ENCODE peak calls at places on chromosomes 7 and 10, in ten cellular contexts. H, A, W, I, R, X, G, F, L and T are unnamed samples.

GRCh38 chr10:129114588-129114987 is 352.5 kb upstream of the MGMT start:
- DNase-seq in H (no peak), A (no peak), W (no peak), I (no peak), R (no peak), X (no peak), G (no peak), F (no peak), L (no peak), T (no peak)

GRCh38 chr10:68301790-68302502 is 29.9 kb upstream of the HNRNPH3 start:
- DNase-seq in H (no peak), A (no peak), W (no peak), I (peak), R (peak), X (peak), G (peak), F (no peak), L (no peak), T (no peak)

GRCh38 chr7:151139071-151139521 is 28.4 kb downstream of the GBX1 start:
- DNase-seq in H (no peak), A (no peak), W (no peak), I (no peak), R (no peak), X (no peak), G (no peak), F (no peak), L (peak), T (peak)

GRCh38 chr10:58956926-58957325 is 219.5 kb upstream of the PHYHIPL start:
- DNase-seq in H (no peak), A (no peak), W (no peak), I (no peak), R (no peak), X (no peak), G (no peak), F (no peak), L (no peak), T (no peak)

GRCh38 chr7:23622469-23622868 is 25.3 kb downstream of the CCDC126 start:
- DNase-seq in H (no peak), A (no peak), W (no peak), I (no peak), R (peak), X (no peak), G (no peak), F (no peak), L (no peak), T (no peak)

GRCh38 chr7:143176128-143176527 is 7.1 kb upstream of the TAS2R39 start:
- DNase-seq in H (no peak), A (no peak), W (no peak), I (no peak), R (no peak), X (no peak), G (no peak), F (no peak), L (no peak), T (no peak)

GRCh38 chr10:44946201-44946600 is 13.4 kb upstream of the RASSF4 start:
- DNase-seq in H (no peak), A (no peak), W (no peak), I (no peak), R (peak), X (no peak), G (peak), F (no peak), L (no peak), T (no peak)

GRCh38 chr10:92284112-92284704 is 6.7 kb downstream of the CPEB3 start:
- DNase-seq in H (no peak), A (no peak), W (no peak), I (no peak), R (no peak), X (no peak), G (peak), F (no peak), L (no peak), T (no peak)

GRCh38 chr10:101285519-101286070 is 56.3 kb upstream of the LBX1 start:
- DNase-seq in H (no peak), A (no peak), W (no peak), I (no peak), R (no peak), X (no peak), G (no peak), F (no peak), L (no peak), T (no peak)

GRCh38 chr7:158097511-158098124 is 490.0 kb downstream of the PTPRN2 start:
- DNase-seq in H (no peak), A (no peak), W (no peak), I (no peak), R (no peak), X (no peak), G (no peak), F (no peak), L (peak), T (no peak)

GRCh38 chr7:140983802-140984201 is 30.9 kb downstream of the MRPS33 start:
- DNase-seq in H (no peak), A (no peak), W (no peak), I (no peak), R (no peak), X (no peak), G (peak), F (no peak), L (no peak), T (no peak)

GRCh38 chr10:31724296-31724695 is 204.3 kb downstream of the ARHGAP12 start:
- DNase-seq in H (no peak), A (no peak), W (no peak), I (no peak), R (no peak), X (no peak), G (no peak), F (no peak), L (no peak), T (no peak)

GRCh38 chr10:129949411-129950335 is 14.4 kb downstream of the EBF3 start:
- DNase-seq in H (peak), A (peak), W (peak), I (no peak), R (no peak), X (no peak), G (no peak), F (peak), L (no peak), T (no peak)

GRCh38 chr7:76428868-76429805 is 4.4 kb downstream of the ZP3 start:
- DNase-seq in H (no peak), A (no peak), W (no peak), I (no peak), R (peak), X (no peak), G (no peak), F (peak), L (peak), T (no peak)

GRCh38 chr10:124966008-124966407 is 24.1 kb downstream of the ZRANB1 start:
- DNase-seq in H (no peak), A (no peak), W (no peak), I (no peak), R (no peak), X (no peak), G (no peak), F (no peak), L (no peak), T (no peak)

GRCh38 chr7:20735346-20736065 is 51.2 kb downstream of the SP8 start:
- DNase-seq in H (no peak), A (no peak), W (no peak), I (no peak), R (peak), X (no peak), G (no peak), F (no peak), L (no peak), T (no peak)

GRCh38 chr10:48750019-48750418 is 65.3 kb downstream of the WDFY4 start:
- DNase-seq in H (no peak), A (no peak), W (no peak), I (no peak), R (no peak), X (no peak), G (no peak), F (no peak), L (no peak), T (no peak)

GRCh38 chr7:33547880-33548279 is 357.5 kb upstream of the BMPER start:
- DNase-seq in H (no peak), A (no peak), W (no peak), I (no peak), R (no peak), X (no peak), G (no peak), F (no peak), L (no peak), T (no peak)

GRCh38 chr10:52703451-52703850 is 69.1 kb downstream of the MBL2 start:
- DNase-seq in H (no peak), A (no peak), W (no peak), I (no peak), R (no peak), X (no peak), G (no peak), F (no peak), L (no peak), T (no peak)

GRCh38 chr7:159070422-159071148 is 74.1 kb downstream of the VIPR2 start:
- DNase-seq in H (no peak), A (no peak), W (no peak), I (no peak), R (no peak), X (no peak), G (peak), F (no peak), L (no peak), T (no peak)

GRCh38 chr10:43622022-43622421 is 15.8 kb downstream of the ZNF485 start:
- DNase-seq in H (no peak), A (no peak), W (no peak), I (no peak), R (no peak), X (no peak), G (no peak), F (no peak), L (no peak), T (no peak)

GRCh38 chr7:749121-749520 is 22.0 kb upstream of the PRKAR1B start:
- DNase-seq in H (no peak), A (peak), W (no peak), I (no peak), R (no peak), X (no peak), G (no peak), F (no peak), L (no peak), T (no peak)

GRCh38 chr10:73780966-73781365 is 882 bp upstream of the CHCHD1 start:
- DNase-seq in H (no peak), A (no peak), W (no peak), I (no peak), R (peak), X (no peak), G (no peak), F (no peak), L (no peak), T (no peak)

GRCh38 chr10:116431598-116431997 is 4.0 kb downstream of the PNLIPRP3 start:
- DNase-seq in H (no peak), A (no peak), W (no peak), I (no peak), R (no peak), X (no peak), G (no peak), F (no peak), L (no peak), T (no peak)

GRCh38 chr10:77637474-77637985 is at the start of gene KCNMA1:
- DNase-seq in H (peak), A (no peak), W (peak), I (peak), R (peak), X (peak), G (peak), F (peak), L (no peak), T (no peak)

GRCh38 chr7:781936-782529 is 50.2 kb upstream of the SUN1 start:
- DNase-seq in H (no peak), A (no peak), W (no peak), I (no peak), R (no peak), X (no peak), G (no peak), F (no peak), L (peak), T (no peak)

GRCh38 chr7:75762350-75762917 is 9.6 kb downstream of the CCL26 start:
- DNase-seq in H (no peak), A (no peak), W (no peak), I (peak), R (peak), X (no peak), G (peak), F (no peak), L (no peak), T (no peak)

GRCh38 chr10:127973810-127974311 is 67.0 kb downstream of the PTPRE start:
- DNase-seq in H (no peak), A (no peak), W (no peak), I (no peak), R (no peak), X (no peak), G (no peak), F (no peak), L (no peak), T (no peak)

GRCh38 chr10:22714524-22715289 is at the start of gene PIP4K2A:
- DNase-seq in H (peak), A (peak), W (peak), I (peak), R (peak), X (peak), G (peak), F (peak), L (no peak), T (peak)

GRCh38 chr10:8061274-8062211 is 7.1 kb downstream of the GATA3 start:
- DNase-seq in H (no peak), A (no peak), W (no peak), I (no peak), R (no peak), X (peak), G (peak), F (no peak), L (no peak), T (peak)

GRCh38 chr7:34759477-34760125 is 101.6 kb downstream of the NPSR1 start:
- DNase-seq in H (no peak), A (no peak), W (no peak), I (peak), R (peak), X (no peak), G (peak), F (peak), L (no peak), T (no peak)

GRCh38 chr7:5827755-5828154 is 46.3 kb upstream of the RNF216 start:
- DNase-seq in H (no peak), A (no peak), W (no peak), I (peak), R (peak), X (no peak), G (peak), F (peak), L (no peak), T (no peak)

GRCh38 chr10:33116293-33116697 is 158.3 kb upstream of the ITGB1 start:
- DNase-seq in H (no peak), A (no peak), W (no peak), I (no peak), R (no peak), X (no peak), G (peak), F (peak), L (no peak), T (no peak)

GRCh38 chr10:43372751-43373445 is 1.5 kb downstream of the FXYD4 start:
- DNase-seq in H (no peak), A (no peak), W (no peak), I (no peak), R (no peak), X (no peak), G (no peak), F (no peak), L (no peak), T (no peak)

GRCh38 chr10:71270821-71271220 is 48.2 kb upstream of the SLC29A3 start:
- DNase-seq in H (no peak), A (no peak), W (no peak), I (no peak), R (no peak), X (no peak), G (no peak), F (no peak), L (no peak), T (no peak)

GRCh38 chr10:112721080-112721698 is 228.9 kb upstream of the TCF7L2 start:
- DNase-seq in H (no peak), A (no peak), W (no peak), I (peak), R (peak), X (peak), G (peak), F (peak), L (no peak), T (no peak)

GRCh38 chr7:44534501-44534900 is 6.6 kb downstream of the NPC1L1 start:
- DNase-seq in H (no peak), A (no peak), W (no peak), I (peak), R (peak), X (peak), G (peak), F (peak), L (no peak), T (peak)
- TF ChIP-seq CTCF in H (peak), A (peak), W (peak), I (peak), R (peak), X (peak), G (peak), F (peak), L (peak), T (peak)

GRCh38 chr7:70810558-70811139 is 321.3 kb upstream of the GALNT17 start:
- DNase-seq in H (no peak), A (no peak), W (no peak), I (no peak), R (no peak), X (no peak), G (no peak), F (no peak), L (no peak), T (no peak)

GRCh38 chr7:70807650-70808049 is 324.3 kb upstream of the GALNT17 start:
- DNase-seq in H (no peak), A (no peak), W (no peak), I (no peak), R (no peak), X (no peak), G (peak), F (no peak), L (no peak), T (no peak)

GRCh38 chr7:70808876-70809275 is 323.1 kb upstream of the GALNT17 start:
- DNase-seq in H (no peak), A (no peak), W (no peak), I (no peak), R (no peak), X (no peak), G (peak), F (no peak), L (no peak), T (no peak)

DNA sequence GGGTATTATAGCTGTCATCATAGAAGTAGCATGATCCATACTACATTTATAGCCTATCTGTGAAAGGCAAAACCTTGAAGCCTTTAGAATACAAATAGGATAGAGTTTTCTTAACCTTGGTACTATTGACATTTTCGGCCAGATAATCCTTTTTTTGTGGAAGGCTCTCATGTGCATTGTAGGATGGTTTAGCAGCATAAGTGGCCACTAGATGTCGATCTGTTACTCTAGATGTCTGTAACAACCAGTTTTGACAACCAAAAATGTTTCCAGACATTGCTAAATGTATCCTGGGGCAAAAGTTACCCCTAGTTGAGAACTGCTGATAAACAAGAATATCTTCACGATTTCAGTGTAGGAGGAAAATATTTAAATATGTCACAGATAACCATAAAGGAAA is 319.4 kb upstream of the GALNT17 start:
- DNase-seq in H (no peak), A (no peak), W (no peak), I (no peak), R (no peak), X (no peak), G (no peak), F (no peak), L (no peak), T (no peak)
- TF ChIP-seq CTCF in H (no peak), A (no peak), W (no peak), I (no peak), R (peak), X (peak), G (peak), F (no peak), L (peak), T (no peak)

DNA sequence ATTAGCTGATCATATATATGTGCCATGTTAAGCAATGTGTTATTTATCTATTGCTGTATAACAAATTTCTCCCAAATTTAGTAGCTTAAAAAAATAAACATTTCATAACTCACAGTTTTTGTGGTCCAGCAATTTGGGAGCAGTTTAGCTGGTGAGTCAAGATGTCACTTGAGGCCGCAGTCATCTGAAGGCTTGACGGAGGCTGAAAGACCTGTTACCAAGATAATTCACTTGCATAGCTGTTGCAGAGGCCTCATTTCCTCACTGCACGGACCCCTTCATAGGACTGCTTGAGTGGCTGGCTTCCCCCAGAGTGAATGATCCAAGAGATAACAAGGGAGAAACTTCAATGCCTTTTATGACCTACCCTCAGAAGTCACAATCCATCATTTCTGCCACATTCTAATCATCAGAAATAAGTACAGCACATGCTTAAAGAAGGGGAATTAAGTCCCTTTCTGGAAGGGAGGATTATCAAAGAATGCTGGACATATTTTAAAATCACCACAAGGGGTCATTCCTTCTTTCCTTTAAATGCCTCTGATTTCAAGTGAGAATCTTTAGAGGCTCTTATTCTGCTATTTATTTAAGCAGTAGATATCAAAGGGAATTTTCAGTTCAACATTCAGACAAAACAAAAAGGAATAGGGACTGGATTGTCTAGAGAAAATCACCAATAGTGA is 10.5 kb upstream of the SRPK2 start:
- DNase-seq in H (no peak), A (no peak), W (no peak), I (no peak), R (peak), X (no peak), G (peak), F (no peak), L (no peak), T (no peak)
- TF ChIP-seq CTCF in H (no peak), A (no peak), W (no peak), I (peak), R (peak), X (peak), G (no peak), F (peak), L (peak), T (no peak)

DNA sequence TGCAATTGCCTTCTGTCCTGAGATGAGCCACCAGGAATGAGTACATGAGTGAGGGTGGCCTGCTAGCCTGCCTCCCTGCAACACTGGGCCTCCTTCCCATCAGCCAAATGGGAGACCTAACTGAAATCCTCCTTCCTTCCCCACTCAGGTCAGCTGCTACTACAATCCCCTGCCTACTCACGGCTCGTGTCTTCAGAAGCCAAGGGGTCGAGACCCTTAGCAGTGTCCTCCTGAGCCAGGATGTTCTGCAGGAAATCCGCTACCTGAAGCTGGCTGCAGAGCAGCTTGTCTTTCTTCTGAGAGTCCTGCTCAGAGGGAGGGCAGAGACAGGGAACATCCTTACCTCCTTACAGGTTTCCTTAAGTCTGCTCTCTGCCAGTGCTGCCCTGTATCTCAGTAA is 1.2 kb downstream of the ZWINT start:
- DNase-seq in H (no peak), A (no peak), W (no peak), I (no peak), R (no peak), X (no peak), G (no peak), F (no peak), L (no peak), T (no peak)
- TF ChIP-seq CTCF in H (no peak), A (no peak), W (no peak), I (no peak), R (no peak), X (no peak), G (no peak), F (no peak), L (no peak), T (no peak)

GRCh38 chr10:30238836-30239235 is 110.2 kb downstream of the MTPAP start:
- DNase-seq in H (no peak), A (no peak), W (no peak), I (no peak), R (no peak), X (no peak), G (no peak), F (no peak), L (no peak), T (no peak)

DNA sequence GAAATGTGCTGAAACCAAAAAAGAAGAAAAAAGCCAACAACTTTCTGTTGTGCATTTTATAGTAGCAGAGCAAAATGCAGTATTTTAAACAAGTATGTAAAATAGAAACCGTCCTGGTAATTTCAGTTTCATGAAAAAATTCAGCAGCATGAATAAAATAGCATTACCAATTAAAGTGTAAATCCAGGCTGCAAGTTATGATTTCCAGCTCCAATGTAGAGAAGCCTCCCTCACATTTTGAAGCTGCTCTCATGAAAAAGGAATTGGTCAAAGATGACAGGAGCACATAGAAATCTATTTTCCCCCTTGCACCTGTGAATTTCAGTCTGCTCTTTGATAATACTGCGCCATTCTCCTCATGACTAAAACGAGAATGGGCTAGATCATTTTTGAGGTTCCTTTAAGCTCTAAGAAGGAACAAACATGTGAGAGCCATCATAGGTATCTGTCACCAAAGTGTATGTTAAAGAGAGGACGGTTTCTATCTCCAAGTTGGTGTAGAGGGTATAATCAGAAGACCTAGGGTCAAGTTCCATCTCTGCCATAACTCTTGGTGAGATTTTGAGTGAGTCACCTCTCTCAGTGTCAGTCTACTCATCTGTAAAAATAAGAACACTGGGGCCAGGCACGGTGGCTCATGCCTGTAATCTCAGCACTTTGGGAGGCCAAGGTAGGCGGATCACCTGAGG is 107.5 kb downstream of the MTPAP start:
- DNase-seq in H (no peak), A (no peak), W (no peak), I (no peak), R (no peak), X (peak), G (peak), F (no peak), L (no peak), T (no peak)
- TF ChIP-seq CTCF in H (no peak), A (peak), W (no peak), I (no peak), R (no peak), X (no peak), G (no peak), F (no peak), L (peak), T (no peak)